ENCODE peak calls at places on chromosome 18, in four cellular contexts. One of them, this sample, is unnamed. For H3K27me3, the result is how much of the 10 kb centered on the place peaks cover.

GRCh38 chr18:45951021-45951714 is 16.0 kb downstream of the EPG5 start:
- DNase-seq in upper lobe of right lung: peak
- DNase-seq in AG04450: peak
- DNase-seq in cardiac muscle cell: peak
- DNase-seq in this sample: peak

GRCh38 chr18:22503803-22504202 is 86.1 kb upstream of the CTAGE1 start:
- DNase-seq in upper lobe of right lung: no peak
- DNase-seq in AG04450: peak
- DNase-seq in cardiac muscle cell: peak
- DNase-seq in this sample: no peak

GRCh38 chr18:39667905-39668304 is 2102.3 kb upstream of the CELF4 start:
- DNase-seq in upper lobe of right lung: no peak
- DNase-seq in AG04450: no peak
- DNase-seq in cardiac muscle cell: no peak
- DNase-seq in this sample: no peak

GRCh38 chr18:29309352-29309751 is 1132.4 kb upstream of the CDH2 start:
- DNase-seq in upper lobe of right lung: no peak
- DNase-seq in AG04450: no peak
- DNase-seq in cardiac muscle cell: no peak
- DNase-seq in this sample: no peak

GRCh38 chr18:37986665-37987064 is 421.1 kb upstream of the CELF4 start:
- DNase-seq in upper lobe of right lung: no peak
- DNase-seq in AG04450: no peak
- DNase-seq in cardiac muscle cell: no peak
- DNase-seq in this sample: no peak

GRCh38 chr18:26568926-26569700 is 20.8 kb upstream of the KCTD1 start:
- DNase-seq in upper lobe of right lung: no peak
- DNase-seq in AG04450: no peak
- DNase-seq in cardiac muscle cell: no peak
- DNase-seq in this sample: no peak

GRCh38 chr18:48842259-48843061 is 108.3 kb downstream of the SMAD7 start:
- DNase-seq in upper lobe of right lung: peak
- DNase-seq in AG04450: no peak
- DNase-seq in cardiac muscle cell: peak
- DNase-seq in this sample: peak

GRCh38 chr18:62436636-62437519 is 85.9 kb upstream of the ZCCHC2 start:
- DNase-seq in upper lobe of right lung: peak
- DNase-seq in AG04450: no peak
- DNase-seq in cardiac muscle cell: peak
- DNase-seq in this sample: peak

GRCh38 chr18:22311301-22311700 is 106.4 kb downstream of the CTAGE1 start:
- DNase-seq in upper lobe of right lung: no peak
- DNase-seq in AG04450: peak
- DNase-seq in cardiac muscle cell: peak
- DNase-seq in this sample: no peak

GRCh38 chr18:45521151-45521550 is 94.1 kb upstream of the SLC14A2 start:
- DNase-seq in upper lobe of right lung: no peak
- DNase-seq in AG04450: no peak
- DNase-seq in cardiac muscle cell: peak
- DNase-seq in this sample: no peak

GRCh38 chr18:38023871-38024270 is 458.3 kb upstream of the CELF4 start:
- DNase-seq in upper lobe of right lung: no peak
- DNase-seq in AG04450: no peak
- DNase-seq in cardiac muscle cell: no peak
- DNase-seq in this sample: no peak

GRCh38 chr18:58054041-58054733 is 10.2 kb downstream of the NEDD4L start:
- DNase-seq in upper lobe of right lung: peak
- DNase-seq in AG04450: no peak
- DNase-seq in cardiac muscle cell: peak
- DNase-seq in this sample: peak

GRCh38 chr18:21463718-21464117 is 136.8 kb downstream of the ESCO1 start:
- DNase-seq in upper lobe of right lung: no peak
- DNase-seq in AG04450: no peak
- DNase-seq in cardiac muscle cell: peak
- DNase-seq in this sample: no peak

DNA sequence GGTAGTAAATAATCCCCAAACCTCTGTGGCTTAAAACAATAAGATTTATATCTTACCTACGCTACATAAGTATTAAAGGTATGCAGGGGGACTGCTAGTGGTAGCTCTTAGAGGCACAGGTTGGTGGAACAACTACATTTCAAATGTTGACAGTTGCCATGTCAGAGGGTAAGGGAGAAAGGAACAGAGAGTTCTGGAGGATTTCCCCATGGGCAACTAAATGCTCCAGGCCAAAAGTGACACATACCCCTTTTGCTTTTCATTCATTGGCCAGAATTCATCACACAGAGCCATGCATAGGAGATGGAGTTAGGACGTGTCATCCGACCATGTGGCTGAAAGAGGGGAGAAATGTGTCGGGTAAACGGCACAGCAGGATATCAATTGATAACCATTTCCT is 133.2 kb downstream of the NAPG start:
- DNase-seq in upper lobe of right lung: no peak
- DNase-seq in AG04450: no peak
- DNase-seq in cardiac muscle cell: no peak
- DNase-seq in this sample: no peak
- H3K27me3 ChIP-seq in upper lobe of right lung: under half
- H3K27me3 ChIP-seq in AG04450: under half
- H3K27me3 ChIP-seq in cardiac muscle cell: under half
- H3K27me3 ChIP-seq in this sample: under half

DNA sequence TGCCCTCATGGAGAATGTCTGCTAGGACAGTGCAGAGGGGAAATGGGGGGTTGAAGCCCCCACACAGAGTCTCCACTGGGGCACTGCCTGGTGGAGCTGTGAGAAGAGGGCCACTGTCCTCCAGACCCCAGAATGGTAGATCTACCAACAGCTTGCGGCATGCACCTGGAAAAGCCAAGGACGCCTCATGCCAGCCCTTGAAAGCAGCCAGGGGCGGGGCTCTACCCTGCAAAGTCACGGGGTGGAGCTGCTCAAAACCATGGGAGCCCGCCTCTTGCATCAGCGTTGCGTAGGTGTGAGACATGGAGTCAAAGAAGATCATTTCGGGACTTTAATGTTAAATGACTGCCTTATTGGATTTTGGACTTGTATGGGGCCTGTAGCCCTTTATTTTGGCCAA is 157.6 kb downstream of the DSEL start:
- DNase-seq in upper lobe of right lung: no peak
- DNase-seq in AG04450: no peak
- DNase-seq in cardiac muscle cell: no peak
- DNase-seq in this sample: no peak
- H3K27me3 ChIP-seq in upper lobe of right lung: under half
- H3K27me3 ChIP-seq in AG04450: under half
- H3K27me3 ChIP-seq in cardiac muscle cell: under half
- H3K27me3 ChIP-seq in this sample: under half

GRCh38 chr18:47249602-47250001 is 1.9 kb downstream of the SKOR2 start:
- DNase-seq in upper lobe of right lung: no peak
- DNase-seq in AG04450: no peak
- DNase-seq in cardiac muscle cell: no peak
- DNase-seq in this sample: no peak
- H3K27me3 ChIP-seq in upper lobe of right lung: half or more
- H3K27me3 ChIP-seq in AG04450: half or more
- H3K27me3 ChIP-seq in cardiac muscle cell: half or more
- H3K27me3 ChIP-seq in this sample: half or more

GRCh38 chr18:79067611-79068010 is 1.6 kb upstream of the ATP9B start:
- DNase-seq in upper lobe of right lung: no peak
- DNase-seq in AG04450: no peak
- DNase-seq in cardiac muscle cell: no peak
- DNase-seq in this sample: no peak
- H3K27me3 ChIP-seq in upper lobe of right lung: under half
- H3K27me3 ChIP-seq in AG04450: under half
- H3K27me3 ChIP-seq in cardiac muscle cell: under half
- H3K27me3 ChIP-seq in this sample: under half

GRCh38 chr18:13285874-13286273 is 67.3 kb downstream of the LDLRAD4 start:
- DNase-seq in upper lobe of right lung: no peak
- DNase-seq in AG04450: no peak
- DNase-seq in cardiac muscle cell: no peak
- DNase-seq in this sample: no peak
- H3K27me3 ChIP-seq in upper lobe of right lung: under half
- H3K27me3 ChIP-seq in AG04450: under half
- H3K27me3 ChIP-seq in cardiac muscle cell: under half
- H3K27me3 ChIP-seq in this sample: under half

GRCh38 chr18:27787543-27787942 is 389.4 kb downstream of the CDH2 start:
- DNase-seq in upper lobe of right lung: no peak
- DNase-seq in AG04450: no peak
- DNase-seq in cardiac muscle cell: no peak
- DNase-seq in this sample: no peak
- H3K27me3 ChIP-seq in upper lobe of right lung: under half
- H3K27me3 ChIP-seq in AG04450: under half
- H3K27me3 ChIP-seq in cardiac muscle cell: under half
- H3K27me3 ChIP-seq in this sample: under half

GRCh38 chr18:75208055-75208835 is 694 bp downstream of the PTGR3 start:
- DNase-seq in upper lobe of right lung: peak
- DNase-seq in AG04450: no peak
- DNase-seq in cardiac muscle cell: peak
- DNase-seq in this sample: peak

GRCh38 chr18:75210274-75211001 is at the start of gene TSHZ1:
- DNase-seq in upper lobe of right lung: no peak
- DNase-seq in AG04450: peak
- DNase-seq in cardiac muscle cell: peak
- DNase-seq in this sample: no peak

GRCh38 chr18:75208836-75209128 is 157 bp downstream of the PTGR3 start:
- DNase-seq in upper lobe of right lung: no peak
- DNase-seq in AG04450: no peak
- DNase-seq in cardiac muscle cell: no peak
- DNase-seq in this sample: no peak

GRCh38 chr18:75209952-75210261 is 690 bp upstream of the TSHZ1 start:
- DNase-seq in upper lobe of right lung: no peak
- DNase-seq in AG04450: no peak
- DNase-seq in cardiac muscle cell: no peak
- DNase-seq in this sample: no peak

DNA sequence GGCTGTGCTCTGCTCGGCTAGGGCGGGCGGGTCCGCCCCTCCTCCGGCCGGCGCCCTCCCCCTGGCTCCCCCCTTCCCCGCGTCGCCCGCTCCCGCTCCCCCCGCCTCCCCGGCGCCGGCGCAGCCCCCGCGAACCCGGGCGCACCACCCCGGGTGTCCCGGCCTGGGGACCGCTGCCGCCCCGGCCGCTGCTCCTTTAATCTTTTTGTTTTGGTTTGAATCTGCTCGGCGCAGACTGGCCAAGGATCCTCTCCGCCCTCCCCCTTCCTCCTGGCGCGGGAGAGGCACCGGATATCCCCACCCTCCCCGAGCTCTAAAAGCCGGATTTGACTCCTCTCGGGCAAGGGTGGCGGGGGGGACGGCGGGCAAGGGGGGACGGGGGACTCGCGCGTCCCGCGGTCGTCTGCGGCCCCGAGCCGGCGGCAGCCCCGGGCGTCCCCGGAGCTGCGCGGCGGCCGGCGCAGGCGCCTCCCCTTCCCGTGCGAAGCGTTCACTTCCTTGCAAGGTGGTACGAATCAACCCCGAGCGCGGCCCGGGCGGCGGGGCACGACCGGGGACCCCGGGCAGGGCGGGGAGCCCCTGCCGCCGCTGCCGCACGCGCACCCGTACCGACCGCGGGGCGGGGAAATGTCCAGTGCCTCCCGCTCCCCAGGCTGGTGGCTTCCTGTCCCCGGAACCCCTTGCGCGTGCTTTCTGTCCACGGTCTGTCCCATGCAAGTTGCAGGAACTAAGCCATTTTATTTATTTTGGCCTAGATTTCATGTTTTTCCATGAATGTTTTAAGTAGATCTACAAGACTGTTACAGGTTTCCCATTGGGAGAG is at the start of gene PTGR3:
- DNase-seq in upper lobe of right lung: peak
- DNase-seq in AG04450: no peak
- DNase-seq in cardiac muscle cell: peak
- DNase-seq in this sample: peak
- H3K27me3 ChIP-seq in upper lobe of right lung: under half
- H3K27me3 ChIP-seq in AG04450: under half
- H3K27me3 ChIP-seq in cardiac muscle cell: half or more
- H3K27me3 ChIP-seq in this sample: under half

DNA sequence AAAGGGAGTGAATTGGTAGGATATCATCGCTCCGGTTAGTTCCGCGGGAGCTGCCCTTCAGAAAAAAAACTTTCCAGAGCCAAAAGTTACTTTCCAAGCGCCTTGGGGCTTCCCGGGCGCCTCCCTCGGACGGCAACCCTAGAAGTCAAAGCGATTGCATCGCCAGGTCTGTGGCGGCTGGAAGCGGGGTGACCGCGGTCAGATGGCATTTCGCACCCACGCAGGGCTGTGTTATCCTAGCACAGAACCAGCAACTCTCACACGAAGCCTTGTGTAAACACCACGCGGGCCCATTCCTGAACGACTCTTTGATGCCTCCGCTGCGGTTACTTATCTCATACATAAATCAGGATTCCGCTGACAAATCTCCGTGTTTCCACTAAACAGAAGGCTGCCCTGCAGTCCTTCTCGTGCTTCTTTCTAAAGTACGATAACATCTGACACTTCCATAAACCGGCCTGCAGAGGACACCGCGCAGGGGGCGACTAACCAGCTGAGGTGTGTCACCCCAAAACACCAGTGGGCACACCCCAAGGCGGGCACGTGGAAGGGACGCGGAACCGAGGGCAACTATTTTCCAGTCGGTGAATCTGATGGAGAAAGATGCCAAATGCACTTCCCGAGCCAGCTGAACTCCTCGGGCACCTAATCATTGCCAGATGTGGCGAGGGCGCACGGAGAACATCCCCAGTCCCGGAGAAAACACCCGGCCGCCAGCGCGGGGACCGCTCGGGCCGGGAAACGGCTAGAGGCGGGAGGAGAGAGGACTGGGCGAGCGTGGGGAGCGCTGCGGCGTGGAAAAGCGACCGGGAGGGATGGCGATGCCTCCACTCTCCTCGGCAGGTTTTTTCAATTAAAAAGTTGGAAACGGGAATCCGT is 911 bp downstream of the COLEC12 start:
- DNase-seq in upper lobe of right lung: peak
- DNase-seq in AG04450: no peak
- DNase-seq in cardiac muscle cell: peak
- DNase-seq in this sample: peak
- H3K27me3 ChIP-seq in upper lobe of right lung: under half
- H3K27me3 ChIP-seq in AG04450: under half
- H3K27me3 ChIP-seq in cardiac muscle cell: under half
- H3K27me3 ChIP-seq in this sample: under half

This sample was measured in lower lobe of right lung.